ENCODE peak calls at places on chromosomes 12 and 14, in five cellular contexts. B is IMR-90, A is trophoblast cell, L is neuronal stem cell, V is H1. F is an unnamed sample. For H3K36me3, the result is how much of the 10 kb centered on the place peaks cover.

GRCh38 chr12:116164976-116165425 is 112.5 kb downstream of the MED13L start:
- DNase-seq in B (peak), A (no peak), L (no peak), V (no peak), F (peak)

GRCh38 chr12:4824415-4824814 is 85.3 kb upstream of the KCNA1 start:
- DNase-seq in B (peak), A (peak), L (no peak), V (no peak), F (peak)

GRCh38 chr14:105472496-105472991 is 2.1 kb upstream of the CRIP2 start:
- DNase-seq in B (no peak), A (no peak), L (no peak), V (no peak), F (no peak)

GRCh38 chr14:105891221-105891602 is 364.8 kb downstream of the TMEM121 start:
- DNase-seq in B (no peak), A (no peak), L (no peak), V (no peak), F (no peak)

GRCh38 chr12:29041621-29042020 is 107.5 kb upstream of the FAR2 start:
- DNase-seq in B (peak), A (no peak), L (no peak), V (no peak), F (peak)

GRCh38 chr12:109741970-109742372 is 28.3 kb downstream of the FAM222A start:
- DNase-seq in B (no peak), A (no peak), L (no peak), V (peak), F (no peak)

GRCh38 chr12:107331912-107332311 is 238.6 kb upstream of the CRY1 start:
- DNase-seq in B (no peak), A (no peak), L (no peak), V (no peak), F (no peak)

GRCh38 chr14:65103150-65103760 is 938 bp upstream of the MAX start:
- DNase-seq in B (peak), A (peak), L (no peak), V (no peak), F (peak)

GRCh38 chr12:123019841-123020138 is 39.3 kb downstream of the ARL6IP4 start:
- DNase-seq in B (no peak), A (no peak), L (no peak), V (no peak), F (no peak)

GRCh38 chr12:59620326-59620725 is 24.5 kb downstream of the SLC16A7 start:
- DNase-seq in B (no peak), A (no peak), L (no peak), V (no peak), F (no peak)

GRCh38 chr14:99950191-99950590 is 115.0 kb upstream of the EVL start:
- DNase-seq in B (no peak), A (peak), L (no peak), V (no peak), F (no peak)

GRCh38 chr14:68384881-68385280 is 408.0 kb downstream of the ZFP36L1 start:
- DNase-seq in B (no peak), A (no peak), L (no peak), V (no peak), F (no peak)

GRCh38 chr14:50452285-50452684 is 55.6 kb upstream of the CDKL1 start:
- DNase-seq in B (peak), A (no peak), L (no peak), V (no peak), F (no peak)

GRCh38 chr12:119167904-119168303 is 10.8 kb upstream of the HSPB8 start:
- DNase-seq in B (no peak), A (peak), L (no peak), V (no peak), F (no peak)

GRCh38 chr12:8449293-8449944 is 6.3 kb upstream of the CLEC6A start:
- DNase-seq in B (no peak), A (peak), L (no peak), V (no peak), F (no peak)

GRCh38 chr12:24500466-24501232 is 448.3 kb downstream of the BCAT1 start:
- DNase-seq in B (peak), A (no peak), L (no peak), V (no peak), F (peak)

GRCh38 chr14:68820536-68820935 is 27.7 kb upstream of the ZFP36L1 start:
- DNase-seq in B (no peak), A (no peak), L (no peak), V (no peak), F (no peak)

GRCh38 chr12:34097213-34097612 is 74.9 kb downstream of the ALG10 start:
- DNase-seq in B (no peak), A (no peak), L (no peak), V (no peak), F (no peak)

GRCh38 chr12:52876371-52876770 is 27.6 kb upstream of the KRT78 start:
- DNase-seq in B (no peak), A (peak), L (no peak), V (no peak), F (no peak)

GRCh38 chr12:31406345-31406744 is 80.4 kb upstream of the SINHCAF start:
- DNase-seq in B (peak), A (no peak), L (no peak), V (peak), F (no peak)

GRCh38 chr12:4563336-4563735 is 1.3 kb downstream of the DYRK4 start:
- DNase-seq in B (no peak), A (no peak), L (no peak), V (no peak), F (no peak)

GRCh38 chr12:6548556-6549378 is 7.1 kb downstream of the IFFO1 start:
- DNase-seq in B (peak), A (no peak), L (no peak), V (no peak), F (peak)

GRCh38 chr14:74682169-74682952 is 30.5 kb downstream of the AREL1 start:
- DNase-seq in B (no peak), A (no peak), L (peak), V (no peak), F (no peak)

GRCh38 chr14:74684444-74684843 is 28.4 kb downstream of the AREL1 start:
- DNase-seq in B (no peak), A (peak), L (no peak), V (no peak), F (no peak)

GRCh38 chr14:74686324-74686723 is 26.6 kb downstream of the AREL1 start:
- DNase-seq in B (no peak), A (no peak), L (no peak), V (no peak), F (no peak)

GRCh38 chr14:74683406-74683805 is 29.5 kb downstream of the AREL1 start:
- DNase-seq in B (no peak), A (no peak), L (no peak), V (no peak), F (no peak)

GRCh38 chr14:74685054-74685453 is 27.8 kb downstream of the AREL1 start:
- DNase-seq in B (no peak), A (no peak), L (no peak), V (no peak), F (no peak)
- H3K36me3 ChIP-seq in B (under half), A (under half), L (under half), V (under half), F (half or more)

DNA sequence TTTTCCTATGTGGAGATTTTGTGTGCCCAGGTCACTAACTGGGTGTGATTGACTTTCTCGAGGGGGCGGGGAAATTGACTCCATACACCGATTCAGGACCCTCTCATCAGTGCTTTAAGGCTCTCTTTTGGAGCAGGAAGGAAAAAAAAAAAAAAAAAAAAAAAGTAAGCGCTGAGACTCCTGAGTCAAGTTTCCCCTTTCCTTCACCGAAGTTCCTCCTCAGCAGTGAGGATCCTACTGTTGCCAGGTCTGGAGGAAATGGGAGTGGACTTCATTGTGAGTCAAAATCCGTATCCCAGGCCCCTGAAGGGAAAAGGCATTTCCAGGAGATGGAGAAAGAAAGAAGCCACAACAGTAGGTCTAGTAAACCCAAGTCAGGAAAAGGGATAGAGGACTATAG is 1.4 kb downstream of the PPFIBP1 start:
- DNase-seq in B (peak), A (peak), L (no peak), V (no peak), F (peak)
- H3K18ac ChIP-seq in B (peak), A (no peak), L (no peak), V (no peak), F (no peak)

DNA sequence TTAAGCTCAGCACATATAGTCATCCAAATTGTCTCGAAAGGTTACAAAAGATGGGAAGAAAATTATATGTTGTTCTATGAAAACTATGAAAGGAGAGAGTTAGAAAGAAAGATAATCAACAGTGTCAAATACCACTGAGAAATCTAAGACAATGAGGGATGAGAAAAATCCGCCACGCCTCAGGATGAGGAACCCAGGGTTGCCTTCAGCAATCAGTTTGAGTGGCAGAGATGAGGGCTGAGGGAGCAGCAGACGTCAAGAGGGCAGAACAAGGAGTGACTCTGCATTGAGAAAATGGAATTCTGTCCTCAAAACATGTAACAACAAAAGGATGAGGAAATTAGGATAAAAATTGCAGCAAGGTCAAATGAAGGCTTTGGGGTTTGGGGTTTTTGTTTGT is 18.3 kb upstream of the OXA1L start:
- DNase-seq in B (no peak), A (peak), L (no peak), V (no peak), F (no peak)
- H2AFZ ChIP-seq in B (no peak), A (no peak), L (no peak), V (no peak), F (no peak)

DNA sequence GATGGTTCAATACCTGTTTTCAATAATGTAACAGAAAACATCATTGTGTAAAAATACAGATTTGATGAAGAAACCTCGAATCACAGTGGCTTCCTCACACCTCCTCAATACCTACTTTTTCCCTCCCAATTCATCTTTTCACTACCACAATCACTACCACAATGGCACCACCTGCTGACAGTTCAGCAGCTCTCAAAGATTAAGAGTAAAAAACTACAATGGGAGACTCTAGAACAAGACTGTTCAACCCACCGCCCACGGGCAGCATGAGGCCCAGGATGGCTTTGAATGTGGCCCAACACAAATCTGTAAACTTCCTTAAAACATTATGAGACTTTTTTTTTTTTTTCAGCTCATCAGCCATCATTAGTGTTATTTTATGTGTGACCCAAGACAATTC is 15.2 kb downstream of the MED6 start:
- DNase-seq in B (peak), A (no peak), L (no peak), V (no peak), F (no peak)
- H3K36me3 ChIP-seq in B (under half), A (under half), L (under half), V (half or more), F (half or more)

DNA sequence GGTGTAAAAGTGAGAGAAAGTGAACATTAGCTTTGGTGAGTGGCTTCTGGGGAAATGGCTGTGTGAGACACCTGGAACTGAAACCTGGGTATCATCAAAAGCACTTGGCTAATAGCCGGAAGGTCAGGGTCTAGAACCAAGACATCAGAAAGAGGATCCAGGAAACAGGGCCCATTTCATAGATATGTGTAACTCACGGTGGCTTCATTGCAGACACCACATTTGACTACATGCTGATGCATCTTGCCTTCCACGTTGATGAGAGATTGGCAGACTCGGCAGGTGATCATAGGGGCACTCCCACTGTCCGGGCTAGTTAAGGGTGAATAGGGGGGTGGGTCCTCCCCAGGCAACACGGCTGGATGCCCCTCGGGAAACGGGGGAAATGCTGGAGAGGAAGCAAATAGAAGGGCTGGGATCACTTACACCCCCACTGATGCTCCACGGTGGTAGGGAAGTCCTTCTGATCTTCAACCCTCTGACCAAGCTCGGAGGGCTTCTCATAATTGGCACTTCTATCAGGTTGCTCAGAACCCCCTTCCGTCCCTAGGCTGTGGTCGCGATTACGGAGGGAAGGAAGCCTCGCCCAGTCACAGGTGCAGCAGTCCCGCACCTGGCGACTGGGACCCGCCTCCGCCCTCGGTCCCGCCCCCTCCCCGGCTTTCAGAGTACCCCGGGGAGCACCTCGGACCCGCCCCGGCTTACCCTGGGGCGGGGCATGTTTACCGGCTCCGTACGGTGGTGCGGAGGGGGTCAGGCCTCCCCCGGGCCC is 590 bp downstream of the PIP4P1 start:
- DNase-seq in B (no peak), A (peak), L (no peak), V (peak), F (no peak)
- H3K18ac ChIP-seq in B (no peak), A (peak), L (peak), V (peak), F (peak)